ENCODE peak calls at places on chromosomes 5 and 9, in eight cellular contexts. A is HCT116, X is body of pancreas, Z is A549, V is ovary, L is Peyer's patch, R is breast epithelium, U is transverse colon. J is an unnamed sample.

GRCh38 chr9:4686584-4686983 is 7.2 kb downstream of the CDC37L1 start:
- DNase-seq in L (no peak), V (no peak), U (no peak), Z (no peak), A (no peak), X (no peak), R (no peak), J (no peak)

GRCh38 chr5:84383816-84384603 is 670 bp downstream of the EDIL3 start:
- DNase-seq in U (peak; percentile 51), L (no peak), V (peak; percentile 23), A (no peak), R (no peak), Z (peak; percentile 7), X (no peak), J (no peak)

GRCh38 chr9:83013867-83014605 is 48.9 kb downstream of the RASEF start:
- DNase-seq in L (no peak), X (no peak), A (no peak), R (no peak), V (no peak), Z (no peak), U (no peak), J (no peak)

GRCh38 chr5:160199410-160199911 is 29.8 kb upstream of the FABP6 start:
- DNase-seq in V (peak; percentile 75), X (peak; percentile 68), U (peak; percentile 74), L (peak; percentile 79), Z (peak; percentile 53), A (no peak), R (peak; percentile 56), J (peak; percentile 66)

GRCh38 chr5:73391441-73391871 is 57.1 kb downstream of the FOXD1 start:
- DNase-seq in U (no peak), R (no peak), A (no peak), V (no peak), L (no peak), X (no peak), Z (no peak), J (no peak)

GRCh38 chr5:19795218-19795617 is 192.8 kb downstream of the CDH18 start:
- DNase-seq in V (no peak), U (no peak), Z (peak; percentile 3), R (no peak), X (no peak), L (no peak), A (no peak), J (no peak)

GRCh38 chr5:141632650-141633049 is 4.0 kb downstream of the HDAC3 start:
- DNase-seq in U (no peak), V (no peak), X (no peak), Z (no peak), A (no peak), L (no peak), R (no peak), J (no peak)

GRCh38 chr9:113737414-113738271 is 138.5 kb upstream of the ZNF618 start:
- DNase-seq in R (no peak), U (peak; percentile 32), Z (peak; percentile 70), L (peak; percentile 49), V (peak; percentile 55), A (peak; percentile 49), X (peak; percentile 64), J (peak; percentile 55)

GRCh38 chr5:7690557-7690956 is 160.4 kb downstream of the CFAP90 start:
- DNase-seq in A (no peak), X (no peak), U (no peak), L (no peak), V (no peak), Z (no peak), R (no peak), J (no peak)

GRCh38 chr9:95836072-95836471 is 39.4 kb upstream of the ERCC6L2 start:
- DNase-seq in R (no peak), X (no peak), L (no peak), Z (no peak), A (no peak), U (no peak), V (no peak), J (no peak)

GRCh38 chr9:116800885-116801284 is 113.8 kb downstream of the TRIM32 start:
- DNase-seq in X (no peak), Z (no peak), U (no peak), L (no peak), A (no peak), R (no peak), V (no peak), J (no peak)

GRCh38 chr9:127112683-127113539 is 9.5 kb downstream of the ANGPTL2 start:
- DNase-seq in X (no peak), L (no peak), A (no peak), Z (no peak), R (no peak), V (peak; percentile 54), U (no peak), J (peak; percentile 65)

GRCh38 chr5:93225748-93226147 is 355.3 kb downstream of the NR2F1-AS1 start:
- DNase-seq in Z (no peak), R (no peak), A (no peak), X (no peak), U (no peak), L (no peak), V (no peak), J (no peak)

GRCh38 chr5:87390075-87390474 is 22.7 kb downstream of the CCNH start:
- DNase-seq in L (no peak), Z (no peak), R (no peak), A (no peak), X (no peak), V (no peak), U (no peak), J (peak; percentile 10)

GRCh38 chr5:87390576-87391199 is 22.0 kb downstream of the CCNH start:
- DNase-seq in U (no peak), V (no peak), R (no peak), A (no peak), Z (no peak), X (no peak), L (no peak), J (no peak)

GRCh38 chr5:87393331-87393730 is 19.4 kb downstream of the CCNH start:
- DNase-seq in V (no peak), X (no peak), A (no peak), U (no peak), L (no peak), R (no peak), Z (peak; percentile 22), J (no peak)

GRCh38 chr5:87394407-87394806 is 18.3 kb downstream of the CCNH start:
- DNase-seq in Z (peak; percentile 17), A (no peak), V (no peak), R (no peak), L (no peak), X (no peak), U (no peak), J (no peak)

GRCh38 chr5:87392170-87392569 is 20.6 kb downstream of the CCNH start:
- DNase-seq in A (no peak), R (no peak), L (no peak), V (no peak), U (no peak), Z (no peak), X (no peak), J (no peak)
- H3K27ac ChIP-seq in A (no peak overlapping the region), R (no peak overlapping the region), L (no peak overlapping the region), V (no peak overlapping the region), U (no peak overlapping the region), Z (peak overlapping the region; percentile 62), X (no peak overlapping the region), J (no peak overlapping the region)

GRCh38 chr9:107489687-107490605 is at the start of gene KLF4:
- DNase-seq in V (peak; percentile 95), A (peak; percentile 86), R (peak; percentile 93), L (peak; percentile 93), U (peak; percentile 94), X (peak; percentile 93), Z (peak; percentile 95), J (peak; percentile 89)

GRCh38 chr9:107487521-107488399 is 1.8 kb downstream of the KLF4 start:
- DNase-seq in R (peak; percentile 64), X (peak; percentile 59), L (peak; percentile 65), V (peak; percentile 60), U (peak; percentile 73), A (no peak), Z (peak; percentile 69), J (peak; percentile 75)

GRCh38 chr9:107488400-107489143 is 997 bp downstream of the KLF4 start:
- DNase-seq in L (peak; percentile 85), X (peak; percentile 64), Z (peak; percentile 61), R (peak; percentile 79), A (no peak), U (peak; percentile 81), V (peak; percentile 81), J (peak; percentile 73)

GRCh38 chr9:107491081-107492053 is 1.8 kb upstream of the KLF4 start:
- DNase-seq in Z (no peak), L (peak; percentile 53), R (no peak), V (peak; percentile 68), X (peak; percentile 17), A (no peak), U (peak; percentile 35), J (peak; percentile 49)

GRCh38 chr9:107489144-107489673 is 360 bp downstream of the KLF4 start:
- DNase-seq in R (no peak), U (peak; percentile 31), L (no peak), Z (no peak), A (no peak), V (no peak), X (no peak), J (no peak)
- TF ChIP-seq POLR2A in R (no peak), U (no peak), L (no peak), Z (no peak), A (no peak), V (peak; percentile 8), X (no peak), J (no peak)

DNA sequence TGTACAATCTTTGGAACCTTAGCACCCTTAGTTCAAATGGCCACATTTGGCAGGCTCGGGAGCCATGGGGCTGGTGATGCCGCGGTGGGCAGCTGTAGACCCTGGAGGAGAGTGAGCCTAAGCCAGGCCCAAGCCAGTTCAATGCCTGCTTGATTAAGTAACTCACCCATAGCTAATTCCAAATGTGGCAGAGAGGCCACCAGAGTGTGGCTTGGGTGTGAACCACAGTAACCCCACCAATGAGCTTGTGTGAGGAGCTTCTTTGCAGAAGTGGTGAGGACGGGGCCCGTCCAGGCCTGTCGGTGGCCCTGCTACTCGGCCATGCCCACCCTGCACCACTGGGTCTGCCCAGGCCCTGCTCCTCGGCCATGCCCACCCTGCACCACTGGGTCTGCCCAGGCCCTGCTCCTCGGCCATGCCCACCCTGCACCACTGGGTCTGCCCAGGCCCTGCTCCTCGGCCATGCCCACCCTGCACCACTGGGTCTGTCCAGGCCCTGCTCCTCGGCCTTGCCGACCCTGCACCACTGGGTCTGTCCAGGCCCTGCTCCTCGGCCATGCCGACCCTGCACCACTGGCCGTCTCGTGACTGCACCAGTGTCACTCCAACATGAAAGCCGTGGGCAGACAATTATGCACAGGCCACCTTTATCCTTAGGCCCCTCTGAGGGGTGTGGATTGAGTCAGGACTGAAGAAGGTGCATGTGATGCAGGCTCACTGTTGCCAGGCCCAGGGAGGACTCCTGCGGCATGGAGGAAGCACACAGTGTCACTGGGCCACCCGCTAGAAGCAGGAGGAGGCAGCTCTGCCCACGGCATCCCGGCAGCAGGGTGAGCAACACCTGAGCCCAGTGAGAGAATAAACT is 75.4 kb downstream of the MRPL36 start:
- DNase-seq in L (no peak), R (no peak), Z (no peak), X (no peak), A (no peak), U (no peak), V (peak; percentile 8), J (no peak)
- H3K4me3 ChIP-seq in L (no peak overlapping the region), R (no peak overlapping the region), Z (no peak overlapping the region), X (no peak overlapping the region), A (no peak overlapping the region), U (no peak overlapping the region), V (no peak overlapping the region), J (no peak overlapping the region)

DNA sequence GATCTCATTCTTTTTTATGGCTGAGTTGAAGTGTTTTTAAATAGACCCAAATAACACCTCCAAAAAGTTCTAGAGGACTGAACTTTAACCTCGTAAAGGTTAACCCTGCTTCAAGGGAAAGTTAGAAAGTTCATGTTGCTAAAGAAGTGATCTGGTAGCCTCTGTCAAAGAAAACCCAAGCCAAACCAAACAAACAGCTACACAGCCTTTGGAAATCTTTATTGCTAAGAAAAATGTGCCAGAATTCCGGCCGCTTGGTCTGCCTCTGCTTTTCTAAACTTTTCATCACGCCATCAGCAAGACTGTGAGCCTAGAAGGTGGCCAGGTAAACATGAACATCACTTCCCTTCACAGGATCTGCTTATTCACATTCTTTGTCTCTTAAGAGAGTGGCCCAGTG is 17.9 kb downstream of the FUBP3 start:
- DNase-seq in U (no peak), L (no peak), V (no peak), A (no peak), Z (no peak), R (no peak), X (no peak), J (no peak)
- H3K27ac ChIP-seq in U (no peak overlapping the region), L (no peak overlapping the region), V (no peak overlapping the region), A (no peak overlapping the region), Z (no peak overlapping the region), R (no peak overlapping the region), X (no peak overlapping the region), J (no peak overlapping the region)